ENCODE peak calls at places on chromosomes 13 and 19, in four cellular contexts. P is ovary, S is heart left ventricle, R is upper lobe of right lung. E is an unnamed sample.

GRCh38 chr13:109924376-109924775 is 138.0 kb upstream of the IRS2 start:
- DNase-seq in P (no peak), S (no peak), R (no peak), E (no peak)

GRCh38 chr19:11142528-11143171 is 12.9 kb downstream of the SPC24 start:
- DNase-seq in P (peak; percentile 98), S (peak; percentile 93), R (peak; percentile 95), E (peak; percentile 95)

GRCh38 chr13:73850104-73850898 is 283.9 kb downstream of the KLF12 start:
- DNase-seq in P (no peak), S (no peak), R (no peak), E (no peak)

GRCh38 chr13:30826911-30827577 is 79.0 kb upstream of the MEDAG start:
- DNase-seq in P (no peak), S (no peak), R (no peak), E (no peak)

GRCh38 chr19:28948531-28948930 is 264.4 kb downstream of the UQCRFS1 start:
- DNase-seq in P (no peak), S (no peak), R (no peak), E (no peak)

GRCh38 chr19:50893047-50893737 is 18.0 kb downstream of the KLK4 start:
- DNase-seq in P (no peak), S (no peak), R (no peak), E (no peak)

GRCh38 chr13:52344108-52344507 is 61.9 kb downstream of the THSD1 start:
- DNase-seq in P (no peak), S (no peak), R (no peak), E (no peak)

GRCh38 chr13:93730780-93731179 is 504.2 kb downstream of the GPC6 start:
- DNase-seq in P (no peak), S (no peak), R (no peak), E (no peak)

DNA sequence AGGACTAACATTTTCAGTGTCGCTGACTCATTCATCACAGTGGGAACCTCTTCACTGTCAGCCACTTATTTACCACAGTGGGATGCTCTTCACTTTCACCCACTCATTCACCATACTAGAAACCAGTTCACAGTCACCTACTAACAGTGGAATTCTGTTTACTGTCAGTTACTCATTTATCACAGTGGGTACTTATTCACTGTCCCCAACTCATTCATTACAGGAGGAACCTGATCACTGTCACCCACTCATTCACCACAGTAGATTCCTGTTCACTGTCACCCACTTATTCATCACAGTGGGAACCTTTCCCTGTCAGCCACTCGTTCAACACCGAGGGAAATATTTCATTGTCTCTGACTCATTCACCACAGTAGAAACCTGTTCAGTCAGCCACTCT is 10.1 kb upstream of the ZNF85 start:
- DNase-seq in P (no peak), S (no peak), R (no peak), E (no peak)
- TF ChIP-seq CTCF in P (no peak), S (no peak), R (no peak), E (no peak)

GRCh38 chr13:37175996-37176395 is 70.5 kb upstream of the CSNK1A1L start:
- DNase-seq in P (no peak), S (no peak), R (no peak), E (no peak)
- H3K4me1 ChIP-seq in P (no peaks in the 10 kb centered on the region), S (no peaks in the 10 kb centered on the region), R (no peaks in the 10 kb centered on the region), E (no peaks in the 10 kb centered on the region)

GRCh38 chr13:44434441-44435141 is 61.0 kb downstream of the SERP2 start:
- DNase-seq in P (no peak), S (no peak), R (no peak), E (no peak)
- H3K27ac ChIP-seq in P (peak overlapping the region; percentile 88), S (peak overlapping the region; percentile 98), R (peak overlapping the region; percentile 96), E (peak overlapping the region; percentile 96)

GRCh38 chr19:40559394-40559793 is 17.3 kb upstream of the SHKBP1 start:
- DNase-seq in P (no peak), S (no peak), R (no peak), E (no peak)

GRCh38 chr19:40556953-40557530 is 19.6 kb upstream of the SHKBP1 start:
- DNase-seq in P (no peak), S (no peak), R (no peak), E (no peak)

GRCh38 chr19:40555978-40556689 is 20.5 kb upstream of the SHKBP1 start:
- DNase-seq in P (no peak), S (no peak), R (no peak), E (no peak)

GRCh38 chr19:40561947-40562346 is 14.7 kb upstream of the SHKBP1 start:
- DNase-seq in P (no peak), S (no peak), R (no peak), E (no peak)

DNA sequence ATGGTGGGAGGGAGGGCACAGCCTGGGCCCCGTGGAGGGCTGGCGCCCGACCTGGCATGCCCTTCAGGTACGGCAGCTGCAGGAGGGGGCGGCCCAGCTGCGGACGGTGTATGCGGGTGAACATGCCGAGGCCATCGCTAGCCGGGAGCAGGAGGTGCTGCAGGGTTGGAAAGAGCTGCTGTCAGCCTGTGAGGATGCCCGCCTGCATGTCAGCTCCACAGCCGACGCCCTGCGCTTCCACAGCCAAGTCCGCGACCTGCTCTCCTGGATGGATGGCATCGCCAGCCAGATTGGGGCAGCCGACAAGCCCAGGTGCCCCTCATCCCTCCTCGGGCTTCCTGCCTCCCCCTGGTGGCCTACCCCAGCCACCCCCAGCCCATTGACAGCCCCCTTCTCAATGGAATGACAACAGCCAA is 16.6 kb upstream of the SHKBP1 start:
- DNase-seq in P (no peak), S (no peak), R (no peak), E (no peak)
- TF ChIP-seq CTCF in P (no peak), S (no peak), R (no peak), E (no peak)

DNA sequence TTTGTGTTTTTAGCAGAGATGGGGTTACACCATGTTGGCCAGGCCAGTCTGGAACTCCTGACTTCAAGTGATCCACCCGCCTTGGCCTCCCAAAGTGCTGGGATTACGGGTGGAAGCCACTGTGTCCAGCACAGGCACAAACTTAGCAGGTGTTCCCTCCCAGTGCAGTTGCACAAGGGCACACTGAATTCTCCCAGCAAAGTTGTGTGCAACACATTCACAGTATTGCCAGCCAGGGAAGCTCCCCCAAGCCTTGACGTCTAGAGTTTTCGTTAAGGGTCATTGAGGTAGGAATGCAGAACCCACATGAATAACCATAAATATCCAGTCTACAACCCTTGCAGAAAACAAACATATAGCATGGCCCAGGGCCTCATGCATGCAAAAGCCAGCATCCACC is 3.4 kb upstream of the AURKC start:
- DNase-seq in P (no peak), S (no peak), R (no peak), E (no peak)
- H3K4me1 ChIP-seq in P (no peaks in the 10 kb centered on the region), S (no peaks in the 10 kb centered on the region), R (no peaks in the 10 kb centered on the region), E (no peaks in the 10 kb centered on the region)

GRCh38 chr19:38769635-38770211 is 3.6 kb downstream of the LGALS7 start:
- DNase-seq in P (peak; percentile 77), S (peak; percentile 93), R (peak; percentile 94), E (peak; percentile 91)
- H3K27ac ChIP-seq in P (no peak overlapping the region), S (peak overlapping the region; percentile 62), R (peak overlapping the region; percentile 76), E (peak overlapping the region; percentile 64)

DNA sequence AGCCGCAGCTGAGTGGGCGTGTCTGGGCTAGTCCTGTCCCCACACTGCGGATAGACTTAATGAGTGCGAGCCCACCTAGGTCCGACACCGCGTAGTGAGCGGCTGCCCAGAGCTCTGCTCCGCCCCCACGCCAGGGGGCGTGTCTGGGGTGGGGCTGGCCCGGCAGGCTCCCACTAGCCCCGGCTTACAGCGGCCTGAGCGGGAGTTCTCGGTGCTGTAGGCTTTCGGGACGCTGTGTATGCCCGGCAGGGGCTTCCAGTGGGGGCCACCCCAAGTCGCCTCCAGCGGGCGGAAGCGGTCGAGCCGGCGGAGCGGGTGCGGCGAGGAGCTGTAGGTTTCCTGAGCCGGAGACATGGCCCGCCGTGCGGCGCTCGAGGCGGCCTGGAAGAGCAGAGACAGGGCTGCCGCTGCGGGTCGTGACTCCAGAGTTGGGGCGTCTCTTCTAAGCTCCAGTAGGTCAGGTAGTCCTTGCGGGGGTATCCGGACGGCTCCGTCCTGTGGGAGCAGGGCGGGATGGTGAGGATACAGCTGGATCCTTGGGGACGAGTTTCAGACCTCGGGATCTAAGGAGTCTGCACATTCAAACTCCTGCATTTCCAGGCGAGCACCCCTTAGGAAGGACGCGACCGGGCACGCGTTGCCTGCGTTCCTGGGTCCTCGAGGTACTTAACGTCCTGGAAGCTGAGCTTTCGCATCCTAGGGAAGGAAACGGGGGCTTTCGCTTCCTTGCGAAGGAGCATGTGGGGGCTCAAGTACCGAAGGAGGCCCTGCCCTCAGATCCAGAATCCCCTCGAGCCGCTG is 1.2 kb downstream of the CGB7 start:
- DNase-seq in P (peak; percentile 23), S (peak; percentile 56), R (peak; percentile 82), E (no peak)
- TF ChIP-seq CTCF in P (no peak), S (peak; percentile 29), R (peak; percentile 37), E (peak; percentile 26)

E was measured in right atrium auricular region.